ENCODE peak calls at places on chromosome 20, in eight cellular contexts. One of them, this sample, is unnamed.

GRCh38 chr20:24747015-24747712 is 201.9 kb upstream of the CST7 start:
- DNase-seq in cardiac muscle cell: peak; percentile 34
- DNase-seq in astrocyte: no peak
- DNase-seq in breast epithelium: no peak
- DNase-seq in astrocyte of the cerebellum: no peak
- DNase-seq in pancreas: no peak
- DNase-seq in OCI-LY7: no peak
- DNase-seq in left lung: no peak
- DNase-seq in this sample: no peak

GRCh38 chr20:50191566-50192363 is 1.1 kb downstream of the CEBPB start:
- DNase-seq in cardiac muscle cell: peak; percentile 79
- DNase-seq in astrocyte: peak; percentile 46
- DNase-seq in breast epithelium: peak; percentile 35
- DNase-seq in astrocyte of the cerebellum: no peak
- DNase-seq in pancreas: peak; percentile 77
- DNase-seq in OCI-LY7: peak; percentile 84
- DNase-seq in left lung: no peak
- DNase-seq in this sample: no peak

GRCh38 chr20:40711078-40711477 is 22.0 kb upstream of the MAFB start:
- DNase-seq in cardiac muscle cell: no peak
- DNase-seq in astrocyte: no peak
- DNase-seq in breast epithelium: no peak
- DNase-seq in astrocyte of the cerebellum: no peak
- DNase-seq in pancreas: no peak
- DNase-seq in OCI-LY7: no peak
- DNase-seq in left lung: no peak
- DNase-seq in this sample: no peak

GRCh38 chr20:50057409-50058053 is 55.4 kb downstream of the UBE2V1 start:
- DNase-seq in cardiac muscle cell: no peak
- DNase-seq in astrocyte: no peak
- DNase-seq in breast epithelium: no peak
- DNase-seq in astrocyte of the cerebellum: no peak
- DNase-seq in pancreas: no peak
- DNase-seq in OCI-LY7: no peak
- DNase-seq in left lung: no peak
- DNase-seq in this sample: no peak

GRCh38 chr20:48638546-48638945 is 189.3 kb downstream of the PREX1 start:
- DNase-seq in cardiac muscle cell: no peak
- DNase-seq in astrocyte: peak; percentile 74
- DNase-seq in breast epithelium: no peak
- DNase-seq in astrocyte of the cerebellum: peak; percentile 29
- DNase-seq in pancreas: no peak
- DNase-seq in OCI-LY7: no peak
- DNase-seq in left lung: no peak
- DNase-seq in this sample: peak; percentile 43

GRCh38 chr20:46990017-46990810 is 95.6 kb downstream of the EYA2 start:
- DNase-seq in cardiac muscle cell: no peak
- DNase-seq in astrocyte: no peak
- DNase-seq in breast epithelium: peak; percentile 82
- DNase-seq in astrocyte of the cerebellum: no peak
- DNase-seq in pancreas: no peak
- DNase-seq in OCI-LY7: no peak
- DNase-seq in left lung: no peak
- DNase-seq in this sample: no peak

GRCh38 chr20:3595541-3595940 is 67.7 kb downstream of the GFRA4 start:
- DNase-seq in cardiac muscle cell: no peak
- DNase-seq in astrocyte: no peak
- DNase-seq in breast epithelium: no peak
- DNase-seq in astrocyte of the cerebellum: no peak
- DNase-seq in pancreas: no peak
- DNase-seq in OCI-LY7: no peak
- DNase-seq in left lung: no peak
- DNase-seq in this sample: no peak

GRCh38 chr20:7392551-7392950 is 547.7 kb downstream of the HAO1 start:
- DNase-seq in cardiac muscle cell: no peak
- DNase-seq in astrocyte: peak; percentile 78
- DNase-seq in breast epithelium: no peak
- DNase-seq in astrocyte of the cerebellum: peak; percentile 68
- DNase-seq in pancreas: no peak
- DNase-seq in OCI-LY7: no peak
- DNase-seq in left lung: no peak
- DNase-seq in this sample: peak; percentile 39

GRCh38 chr20:10672579-10673127 is 1.1 kb downstream of the JAG1 start:
- DNase-seq in cardiac muscle cell: peak; percentile 60
- DNase-seq in astrocyte: peak; percentile 59
- DNase-seq in breast epithelium: no peak
- DNase-seq in astrocyte of the cerebellum: no peak
- DNase-seq in pancreas: peak; percentile 71
- DNase-seq in OCI-LY7: peak; percentile 24
- DNase-seq in left lung: peak; percentile 75
- DNase-seq in this sample: no peak

GRCh38 chr20:32004963-32005362 is 5.3 kb upstream of the CCM2L start:
- DNase-seq in cardiac muscle cell: no peak
- DNase-seq in astrocyte: no peak
- DNase-seq in breast epithelium: no peak
- DNase-seq in astrocyte of the cerebellum: no peak
- DNase-seq in pancreas: no peak
- DNase-seq in OCI-LY7: no peak
- DNase-seq in left lung: no peak
- DNase-seq in this sample: no peak

GRCh38 chr20:58510921-58511320 is 4.3 kb downstream of the APCDD1L start:
- DNase-seq in cardiac muscle cell: no peak
- DNase-seq in astrocyte: no peak
- DNase-seq in breast epithelium: no peak
- DNase-seq in astrocyte of the cerebellum: no peak
- DNase-seq in pancreas: no peak
- DNase-seq in OCI-LY7: no peak
- DNase-seq in left lung: no peak
- DNase-seq in this sample: no peak

GRCh38 chr20:731891-732560 is 36.3 kb downstream of the SLC52A3 start:
- DNase-seq in cardiac muscle cell: no peak
- DNase-seq in astrocyte: no peak
- DNase-seq in breast epithelium: no peak
- DNase-seq in astrocyte of the cerebellum: no peak
- DNase-seq in pancreas: no peak
- DNase-seq in OCI-LY7: no peak
- DNase-seq in left lung: no peak
- DNase-seq in this sample: no peak

GRCh38 chr20:726160-726559 is 42.1 kb downstream of the SLC52A3 start:
- DNase-seq in cardiac muscle cell: no peak
- DNase-seq in astrocyte: no peak
- DNase-seq in breast epithelium: no peak
- DNase-seq in astrocyte of the cerebellum: no peak
- DNase-seq in pancreas: no peak
- DNase-seq in OCI-LY7: no peak
- DNase-seq in left lung: no peak
- DNase-seq in this sample: no peak

GRCh38 chr20:730005-730404 is 38.3 kb downstream of the SLC52A3 start:
- DNase-seq in cardiac muscle cell: no peak
- DNase-seq in astrocyte: no peak
- DNase-seq in breast epithelium: no peak
- DNase-seq in astrocyte of the cerebellum: no peak
- DNase-seq in pancreas: no peak
- DNase-seq in OCI-LY7: no peak
- DNase-seq in left lung: no peak
- DNase-seq in this sample: no peak

GRCh38 chr20:725491-725890 is 42.8 kb downstream of the SLC52A3 start:
- DNase-seq in cardiac muscle cell: no peak
- DNase-seq in astrocyte: no peak
- DNase-seq in breast epithelium: no peak
- DNase-seq in astrocyte of the cerebellum: no peak
- DNase-seq in pancreas: no peak
- DNase-seq in OCI-LY7: no peak
- DNase-seq in left lung: no peak
- DNase-seq in this sample: no peak

DNA sequence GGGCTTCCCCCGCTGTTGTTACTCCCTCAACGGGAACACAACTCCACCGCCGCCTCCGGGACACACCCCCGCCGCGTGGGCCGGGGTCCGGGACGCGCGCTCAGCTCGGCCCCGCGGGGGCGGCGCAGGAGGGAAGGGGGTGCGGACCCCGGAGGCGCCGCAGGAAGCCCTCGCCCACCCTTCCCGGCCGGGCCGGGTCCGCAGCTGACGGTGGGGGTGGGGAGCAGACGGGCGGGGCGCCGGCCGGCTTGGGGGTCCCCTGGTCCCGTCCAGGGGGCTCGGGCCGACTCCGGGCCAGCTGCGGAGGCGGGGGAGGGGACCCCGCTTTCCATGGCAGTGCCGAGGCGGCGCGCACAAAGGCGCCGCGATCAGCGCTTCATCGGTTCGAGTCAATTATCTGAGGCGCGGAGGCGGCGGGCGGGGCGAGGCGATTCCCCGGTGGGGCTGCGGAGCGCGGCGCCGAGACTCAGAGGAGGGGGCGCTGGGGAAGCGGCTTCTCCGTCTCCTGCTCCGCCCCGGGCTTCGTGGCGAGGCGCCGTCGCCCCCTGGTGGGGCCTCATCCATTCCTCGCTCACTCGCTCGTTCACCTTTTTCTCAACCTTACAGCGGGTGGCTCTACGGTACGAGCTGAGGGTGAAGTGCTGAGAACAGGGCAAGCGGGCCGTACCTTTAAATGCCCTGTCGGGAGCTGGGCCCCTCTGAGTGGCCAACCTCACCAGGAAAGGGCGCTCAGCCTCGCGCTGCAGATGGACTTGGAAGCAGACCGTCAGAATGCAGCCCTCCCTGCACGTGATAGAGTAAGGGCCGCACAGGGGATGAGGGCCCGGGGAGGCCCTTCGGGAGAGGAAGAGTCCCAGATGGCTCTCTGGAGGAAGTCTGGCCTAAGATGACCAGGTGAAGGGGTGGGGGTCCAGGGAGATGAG is 40.0 kb downstream of the SLC52A3 start:
- DNase-seq in cardiac muscle cell: peak; percentile 90
- DNase-seq in astrocyte: peak; percentile 6
- DNase-seq in breast epithelium: no peak
- DNase-seq in astrocyte of the cerebellum: no peak
- DNase-seq in pancreas: peak; percentile 59
- DNase-seq in OCI-LY7: peak; percentile 7
- DNase-seq in left lung: peak; percentile 39
- DNase-seq in this sample: no peak
- TF ChIP-seq CTCF in cardiac muscle cell: peak; percentile 65
- TF ChIP-seq CTCF in astrocyte: peak; percentile 22
- TF ChIP-seq CTCF in breast epithelium: no peak
- TF ChIP-seq CTCF in astrocyte of the cerebellum: peak; percentile 51
- TF ChIP-seq CTCF in pancreas: peak; percentile 48
- TF ChIP-seq CTCF in OCI-LY7: peak; percentile 52
- TF ChIP-seq CTCF in left lung: peak; percentile 47
- TF ChIP-seq CTCF in this sample: peak; percentile 70

GRCh38 chr20:38162878-38163875 is 1.9 kb downstream of the TGM2 start:
- DNase-seq in cardiac muscle cell: no peak
- DNase-seq in astrocyte: no peak
- DNase-seq in breast epithelium: no peak
- DNase-seq in astrocyte of the cerebellum: no peak
- DNase-seq in pancreas: no peak
- DNase-seq in OCI-LY7: no peak
- DNase-seq in left lung: no peak
- DNase-seq in this sample: no peak

GRCh38 chr20:38159949-38160756 is 4.9 kb downstream of the TGM2 start:
- DNase-seq in cardiac muscle cell: no peak
- DNase-seq in astrocyte: no peak
- DNase-seq in breast epithelium: no peak
- DNase-seq in astrocyte of the cerebellum: no peak
- DNase-seq in pancreas: no peak
- DNase-seq in OCI-LY7: no peak
- DNase-seq in left lung: no peak
- DNase-seq in this sample: no peak

GRCh38 chr20:38162149-38162548 is 2.9 kb downstream of the TGM2 start:
- DNase-seq in cardiac muscle cell: no peak
- DNase-seq in astrocyte: no peak
- DNase-seq in breast epithelium: no peak
- DNase-seq in astrocyte of the cerebellum: no peak
- DNase-seq in pancreas: no peak
- DNase-seq in OCI-LY7: no peak
- DNase-seq in left lung: no peak
- DNase-seq in this sample: no peak

GRCh38 chr20:38159539-38159938 is 5.5 kb downstream of the TGM2 start:
- DNase-seq in cardiac muscle cell: no peak
- DNase-seq in astrocyte: no peak
- DNase-seq in breast epithelium: no peak
- DNase-seq in astrocyte of the cerebellum: no peak
- DNase-seq in pancreas: no peak
- DNase-seq in OCI-LY7: no peak
- DNase-seq in left lung: no peak
- DNase-seq in this sample: no peak

GRCh38 chr20:38161412-38161774 is 3.7 kb downstream of the TGM2 start:
- DNase-seq in cardiac muscle cell: no peak
- DNase-seq in astrocyte: no peak
- DNase-seq in breast epithelium: no peak
- DNase-seq in astrocyte of the cerebellum: no peak
- DNase-seq in pancreas: no peak
- DNase-seq in OCI-LY7: no peak
- DNase-seq in left lung: no peak
- DNase-seq in this sample: no peak
- H3K4me3 ChIP-seq in cardiac muscle cell: no peak overlapping the region
- H3K4me3 ChIP-seq in astrocyte: no peak overlapping the region
- H3K4me3 ChIP-seq in breast epithelium: no peak overlapping the region
- H3K4me3 ChIP-seq in astrocyte of the cerebellum: no peak overlapping the region
- H3K4me3 ChIP-seq in pancreas: no peak overlapping the region
- H3K4me3 ChIP-seq in OCI-LY7: no peak overlapping the region
- H3K4me3 ChIP-seq in left lung: no peak overlapping the region
- H3K4me3 ChIP-seq in this sample: no peak overlapping the region

DNA sequence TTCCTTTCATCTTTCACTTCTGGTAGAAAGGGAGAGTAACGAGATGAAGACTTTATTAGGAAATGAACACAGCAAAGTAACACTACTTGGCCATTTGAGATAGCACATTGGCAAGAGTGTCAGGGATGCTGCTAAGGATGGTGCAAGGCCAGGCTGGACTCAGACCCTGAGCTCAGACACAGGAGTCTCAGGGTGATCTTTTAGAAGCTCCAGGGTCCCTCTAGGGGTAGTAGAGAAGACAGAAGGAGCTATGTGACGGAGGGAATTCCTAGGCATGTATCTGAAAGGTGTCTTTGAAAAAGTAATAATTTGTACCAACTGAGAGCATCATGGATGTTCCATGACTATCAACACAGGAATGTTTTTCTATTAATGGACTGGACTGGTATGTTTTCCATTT is 436.5 kb downstream of the DHX35 start:
- DNase-seq in cardiac muscle cell: no peak
- DNase-seq in astrocyte: no peak
- DNase-seq in breast epithelium: no peak
- DNase-seq in astrocyte of the cerebellum: no peak
- DNase-seq in pancreas: no peak
- DNase-seq in OCI-LY7: no peak
- DNase-seq in left lung: no peak
- DNase-seq in this sample: no peak
- TF ChIP-seq CTCF in cardiac muscle cell: no peak
- TF ChIP-seq CTCF in astrocyte: no peak
- TF ChIP-seq CTCF in breast epithelium: no peak
- TF ChIP-seq CTCF in astrocyte of the cerebellum: no peak
- TF ChIP-seq CTCF in pancreas: no peak
- TF ChIP-seq CTCF in OCI-LY7: no peak
- TF ChIP-seq CTCF in left lung: no peak
- TF ChIP-seq CTCF in this sample: no peak

GRCh38 chr20:55160022-55160421 is 684.6 kb downstream of the DOK5 start:
- DNase-seq in cardiac muscle cell: no peak
- DNase-seq in astrocyte: peak; percentile 66
- DNase-seq in breast epithelium: no peak
- DNase-seq in astrocyte of the cerebellum: no peak
- DNase-seq in pancreas: no peak
- DNase-seq in OCI-LY7: no peak
- DNase-seq in left lung: no peak
- DNase-seq in this sample: no peak
- H3K4me3 ChIP-seq in cardiac muscle cell: no peak overlapping the region
- H3K4me3 ChIP-seq in astrocyte: no peak overlapping the region
- H3K4me3 ChIP-seq in breast epithelium: no peak overlapping the region
- H3K4me3 ChIP-seq in astrocyte of the cerebellum: no peak overlapping the region
- H3K4me3 ChIP-seq in pancreas: no peak overlapping the region
- H3K4me3 ChIP-seq in OCI-LY7: no peak overlapping the region
- H3K4me3 ChIP-seq in left lung: no peak overlapping the region
- H3K4me3 ChIP-seq in this sample: no peak overlapping the region